ENCODE peak calls at places on chromosomes 7 and 10, in eight cellular contexts. U is left ventricle myocardium inferior, Y is cardiac fibroblast, K is foreskin keratinocyte, Z is foreskin fibroblast, S is chondrocyte, R is Peyer's patch, T is RWPE1. A is an unnamed sample.

GRCh38 chr10:8130973-8131911 is 76.8 kb downstream of the GATA3 start:
- DNase-seq in R (no peak), U (no peak), Z (no peak), T (peak; percentile 89), K (peak; percentile 96), S (no peak), Y (peak; percentile 8), A (peak; percentile 88)

GRCh38 chr10:101683226-101683625 is 11.7 kb downstream of the FBXW4 start:
- DNase-seq in T (no peak), R (no peak), Z (peak; percentile 36), K (no peak), Y (no peak), S (no peak), U (no peak), A (no peak)

GRCh38 chr7:30276203-30276900 is 8.0 kb upstream of the ZNRF2 start:
- DNase-seq in S (no peak), Z (peak; percentile 72), K (no peak), Y (peak; percentile 78), T (peak; percentile 46), R (peak; percentile 69), U (no peak), A (peak; percentile 37)

GRCh38 chr7:151008511-151009323 is 15.6 kb downstream of the ATG9B start:
- DNase-seq in U (peak; percentile 74), K (peak; percentile 39), Z (peak; percentile 54), Y (peak; percentile 68), R (peak; percentile 85), T (peak; percentile 50), S (no peak), A (no peak)

GRCh38 chr10:122299423-122300075 is 28.5 kb downstream of the BTBD16 start:
- DNase-seq in Z (no peak), T (no peak), R (no peak), K (no peak), Y (no peak), S (no peak), U (no peak), A (no peak)

GRCh38 chr10:132110713-132111112 is 45.0 kb downstream of the JAKMIP3 start:
- DNase-seq in U (peak; percentile 1), Z (no peak), R (peak; percentile 15), Y (no peak), S (no peak), T (no peak), K (no peak), A (no peak)

GRCh38 chr10:119575506-119575905 is 21.3 kb downstream of the TIAL1 start:
- DNase-seq in T (peak; percentile 68), K (peak; percentile 22), Y (peak; percentile 41), Z (no peak), R (no peak), S (no peak), U (no peak), A (no peak)

GRCh38 chr7:55065511-55066229 is 46.9 kb downstream of the EGFR start:
- DNase-seq in T (peak; percentile 73), U (no peak), Y (peak; percentile 89), Z (peak; percentile 91), R (no peak), K (peak; percentile 94), S (no peak), A (peak; percentile 79)

GRCh38 chr7:145986248-145986874 is 130.2 kb upstream of the CNTNAP2 start:
- DNase-seq in Z (no peak), R (no peak), K (no peak), S (no peak), Y (no peak), U (no peak), T (no peak), A (no peak)

GRCh38 chr7:105163718-105164117 is 149.7 kb downstream of the KMT2E start:
- DNase-seq in U (no peak), Y (no peak), S (no peak), K (no peak), Z (no peak), T (no peak), R (no peak), A (no peak)

GRCh38 chr7:2148189-2148588 is 84.6 kb downstream of the MAD1L1 start:
- DNase-seq in S (no peak), U (no peak), Z (no peak), R (no peak), T (no peak), K (no peak), Y (no peak), A (no peak)
- TF ChIP-seq CTCF in S (peak; percentile 53), U (no peak), Z (no peak), R (no peak), T (no peak), K (peak; percentile 12), Y (peak; percentile 7), A (no peak)

DNA sequence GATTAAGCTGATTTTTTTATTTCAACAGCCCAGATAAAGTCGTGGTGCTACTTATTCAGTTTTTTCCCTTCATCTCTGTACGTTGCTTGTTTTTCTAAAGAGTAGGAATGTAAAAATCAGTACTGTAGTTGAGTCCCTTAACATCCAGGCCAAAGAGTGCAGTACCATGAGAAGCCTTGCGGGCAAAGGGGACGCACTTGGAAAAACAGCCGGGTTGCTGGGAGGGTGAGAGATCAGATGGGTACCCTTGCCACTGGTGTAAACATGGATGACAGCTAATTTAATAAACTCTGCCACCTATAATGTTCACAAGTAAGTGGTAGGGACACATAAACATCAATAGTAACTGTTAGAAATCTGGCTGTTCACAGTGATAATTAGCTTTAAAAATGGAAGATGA is 175.9 kb downstream of the POU6F2 start:
- DNase-seq in Z (no peak), T (no peak), U (no peak), S (no peak), R (no peak), Y (no peak), K (no peak), A (no peak)
- TF ChIP-seq CTCF in Z (no peak), T (no peak), U (no peak), S (no peak), R (no peak), Y (no peak), K (no peak), A (peak; percentile 54)

DNA sequence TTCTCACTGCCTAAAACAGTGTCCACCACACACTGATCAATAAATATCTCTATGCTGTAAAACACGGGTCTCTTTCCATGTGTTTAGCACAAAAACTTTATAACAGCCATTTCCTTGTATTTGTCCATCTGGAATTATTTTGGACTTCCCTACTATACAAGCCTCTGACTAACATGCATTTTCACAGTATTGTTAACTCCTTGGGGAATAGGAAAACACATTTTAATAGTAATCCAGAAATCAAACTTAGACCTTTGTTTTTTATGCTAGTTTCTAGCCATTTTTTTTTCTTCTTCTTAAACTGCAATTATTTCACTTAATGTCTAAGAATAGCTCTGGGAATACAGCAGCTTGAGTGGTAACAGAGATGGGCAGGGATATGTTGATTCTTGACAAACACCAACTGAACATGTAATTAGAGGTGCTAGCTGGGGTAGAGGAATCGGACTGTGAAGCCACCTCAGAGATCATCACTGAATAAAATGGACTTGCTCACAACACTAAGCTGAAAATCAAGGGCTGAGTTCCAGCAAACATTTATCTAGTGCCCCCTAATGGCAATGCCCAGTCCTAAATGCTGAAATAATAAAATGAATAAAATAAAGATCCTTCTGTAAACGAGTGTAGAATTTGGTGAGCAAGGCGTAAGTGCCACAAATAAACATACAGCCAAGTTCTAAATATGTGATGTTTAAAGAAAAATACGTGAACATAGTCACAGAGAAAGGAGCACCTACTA is 593.1 kb downstream of the SORCS1 start:
- DNase-seq in S (no peak), U (no peak), T (peak; percentile 54), R (no peak), K (peak; percentile 71), Y (peak; percentile 75), Z (peak; percentile 84), A (no peak)
- TF ChIP-seq CTCF in S (peak; percentile 77), U (peak; percentile 60), T (no peak), R (no peak), K (peak; percentile 96), Y (peak; percentile 69), Z (peak; percentile 55), A (peak; percentile 40)

GRCh38 chr7:44565097-44565794 is 8.5 kb downstream of the DDX56 start:
- DNase-seq in Y (peak; percentile 75), R (peak; percentile 83), U (peak; percentile 67), K (no peak), Z (peak; percentile 83), T (peak; percentile 61), S (peak; percentile 70), A (no peak)

GRCh38 chr7:44566680-44567079 is 7.0 kb downstream of the DDX56 start:
- DNase-seq in K (no peak), Z (no peak), Y (no peak), S (peak; percentile 46), T (no peak), U (no peak), R (no peak), A (no peak)

GRCh38 chr7:44564606-44565005 is 9.1 kb downstream of the DDX56 start:
- DNase-seq in S (peak; percentile 51), U (no peak), Z (no peak), K (no peak), Y (no peak), R (no peak), T (no peak), A (no peak)

GRCh38 chr7:44567884-44568283 is 5.8 kb downstream of the DDX56 start:
- DNase-seq in S (peak; percentile 56), Y (no peak), K (no peak), Z (no peak), T (no peak), R (no peak), U (no peak), A (no peak)

DNA sequence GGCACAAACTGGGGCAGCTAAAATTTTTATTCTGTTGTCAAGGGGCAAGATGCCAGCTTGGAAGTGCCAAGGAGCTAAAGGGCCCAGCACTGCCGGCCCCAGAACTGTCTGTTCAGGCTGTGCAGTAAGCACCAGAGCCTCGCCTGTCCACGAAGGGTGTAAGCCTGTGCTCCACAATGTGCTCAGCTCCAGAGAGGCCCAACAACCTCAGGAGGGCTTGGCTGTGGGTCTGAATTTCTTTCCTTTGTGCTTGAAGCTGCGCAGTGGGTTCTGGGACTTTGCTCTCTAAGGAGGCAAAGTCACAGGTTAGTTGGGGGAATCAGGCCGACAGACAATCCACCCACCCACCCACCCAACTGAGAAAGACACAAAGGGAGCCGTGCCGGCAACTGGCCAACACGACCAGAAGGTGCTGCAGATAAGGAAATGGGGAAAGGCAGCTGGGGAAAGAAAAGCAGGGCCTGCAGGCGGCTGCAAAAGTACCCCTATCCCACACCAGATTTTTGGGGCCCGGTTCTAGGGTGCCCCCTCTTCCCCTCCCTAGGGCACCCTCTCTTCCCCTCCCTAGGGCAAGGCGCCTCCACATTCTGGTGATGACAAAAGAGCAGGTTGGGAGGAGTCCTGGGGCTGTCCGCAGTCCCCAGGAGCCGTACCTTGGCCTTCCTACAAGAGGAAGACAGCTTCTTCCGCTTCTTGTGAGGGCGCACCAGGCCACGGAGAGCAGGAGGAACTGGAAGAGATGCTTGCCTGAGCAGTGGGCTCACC is 7.7 kb downstream of the DDX56 start:
- DNase-seq in Z (no peak), Y (no peak), K (no peak), S (peak; percentile 64), R (no peak), U (no peak), T (no peak), A (no peak)
- TF ChIP-seq CTCF in Z (no peak), Y (no peak), K (no peak), S (peak; percentile 68), R (no peak), U (no peak), T (peak; percentile 52), A (peak; percentile 24)

A was measured in PC-9.